ENCODE peak calls at places on chromosomes 3 and 15, in six cellular contexts. O is PC-3, F is lower lobe of right lung, U is pancreas, I is right atrium auricular region, V is GM23248. M is an unnamed sample. For H3K4me1, the result is how much of the 10 kb centered on the place peaks cover.

GRCh38 chr3:16101295-16102186 is 72.9 kb upstream of the GALNT15 start:
- DNase-seq in O (peak), F (no peak), U (no peak), I (no peak), V (peak), M (peak)

GRCh38 chr3:152729906-152730305 is 105.0 kb upstream of the P2RY1 start:
- DNase-seq in O (no peak), F (no peak), U (no peak), I (no peak), V (no peak), M (no peak)

GRCh38 chr15:41969851-41970431 is 2.4 kb downstream of the EHD4 start:
- DNase-seq in O (peak), F (no peak), U (no peak), I (no peak), V (no peak), M (no peak)

GRCh38 chr3:106829206-106829605 is 548.0 kb upstream of the CCDC54 start:
- DNase-seq in O (no peak), F (no peak), U (no peak), I (no peak), V (no peak), M (no peak)

GRCh38 chr15:75720787-75721461 is 8.3 kb upstream of the CSPG4 start:
- DNase-seq in O (peak), F (peak), U (peak), I (no peak), V (peak), M (peak)

GRCh38 chr3:182969853-182970252 is 10.5 kb downstream of the DCUN1D1 start:
- DNase-seq in O (no peak), F (no peak), U (no peak), I (no peak), V (no peak), M (no peak)

GRCh38 chr3:192130534-192131132 is 596.7 kb downstream of the FGF12 start:
- DNase-seq in O (peak), F (no peak), U (peak), I (peak), V (peak), M (peak)

GRCh38 chr3:161957467-161957866 is 460.9 kb downstream of the OTOL1 start:
- DNase-seq in O (peak), F (no peak), U (no peak), I (no peak), V (peak), M (peak)

GRCh38 chr3:53236112-53236841 is 19.5 kb downstream of the TKT start:
- DNase-seq in O (peak), F (peak), U (peak), I (peak), V (peak), M (peak)

GRCh38 chr3:185825639-185826481 is 1.0 kb upstream of the IGF2BP2 start:
- DNase-seq in O (peak), F (peak), U (peak), I (no peak), V (peak), M (peak)

GRCh38 chr15:85751731-85752421 is 42.8 kb downstream of the KLHL25 start:
- DNase-seq in O (no peak), F (no peak), U (peak), I (no peak), V (no peak), M (no peak)

GRCh38 chr3:136804164-136804563 is 14.8 kb upstream of the SLC35G2 start:
- DNase-seq in O (no peak), F (no peak), U (no peak), I (no peak), V (no peak), M (no peak)

GRCh38 chr15:48332642-48333034 is 1.4 kb downstream of the DUT start:
- DNase-seq in O (no peak), F (no peak), U (no peak), I (no peak), V (no peak), M (no peak)

GRCh38 chr3:66442254-66443249 is 58.3 kb downstream of the LRIG1 start:
- DNase-seq in O (peak), F (peak), U (peak), I (peak), V (peak), M (peak)

GRCh38 chr3:170267793-170268192 is 45.6 kb downstream of the PRKCI start:
- DNase-seq in O (no peak), F (no peak), U (no peak), I (no peak), V (no peak), M (no peak)

GRCh38 chr15:81749667-81750360 is 296.0 kb downstream of the MEX3B start:
- DNase-seq in O (no peak), F (no peak), U (no peak), I (no peak), V (no peak), M (no peak)

GRCh38 chr3:100402150-100402706 is 889 bp downstream of the LNP1 start:
- DNase-seq in O (peak), F (no peak), U (no peak), I (no peak), V (peak), M (peak)

GRCh38 chr3:136733317-136733833 is 18.8 kb downstream of the STAG1 start:
- DNase-seq in O (peak), F (no peak), U (no peak), I (no peak), V (peak), M (no peak)

GRCh38 chr15:75145027-75145841 is 56.4 kb upstream of the C15orf39 start:
- DNase-seq in O (peak), F (no peak), U (no peak), I (no peak), V (no peak), M (no peak)

GRCh38 chr15:31758126-31758525 is 272.2 kb upstream of the CHRNA7 start:
- DNase-seq in O (peak), F (peak), U (peak), I (peak), V (peak), M (peak)

GRCh38 chr15:80674245-80674614 is 20.9 kb upstream of the ABHD17C start:
- DNase-seq in O (no peak), F (no peak), U (no peak), I (no peak), V (peak), M (peak)

GRCh38 chr15:31442203-31443090 is 115.8 kb downstream of the KLF13 start:
- DNase-seq in O (peak), F (no peak), U (no peak), I (no peak), V (peak), M (peak)

GRCh38 chr15:78054518-78054917 is 23.0 kb downstream of the TBC1D2B start:
- DNase-seq in O (no peak), F (no peak), U (no peak), I (no peak), V (no peak), M (no peak)

GRCh38 chr3:73060302-73060723 is 1.1 kb upstream of the EBLN2 start:
- DNase-seq in O (no peak), F (no peak), U (no peak), I (no peak), V (peak), M (no peak)

GRCh38 chr3:79317551-79318518 is 450.0 kb downstream of the ROBO1 start:
- DNase-seq in O (no peak), F (no peak), U (no peak), I (no peak), V (no peak), M (no peak)

GRCh38 chr3:29280675-29281264 is at the start of gene RBMS3:
- DNase-seq in O (peak), F (peak), U (peak), I (peak), V (peak), M (peak)

GRCh38 chr3:81531256-81531655 is 230.2 kb downstream of the GBE1 start:
- DNase-seq in O (no peak), F (no peak), U (no peak), I (no peak), V (no peak), M (no peak)

GRCh38 chr15:73851679-73852078 is 21.7 kb upstream of the TBC1D21 start:
- DNase-seq in O (peak), F (no peak), U (no peak), I (no peak), V (peak), M (peak)

GRCh38 chr3:8205876-8206275 is 295.7 kb upstream of the LMCD1 start:
- DNase-seq in O (no peak), F (no peak), U (no peak), I (no peak), V (peak), M (no peak)

GRCh38 chr3:139281096-139281495 is 62.7 kb upstream of the MRPS22 start:
- DNase-seq in O (no peak), F (no peak), U (no peak), I (no peak), V (peak), M (peak)

GRCh38 chr15:70114226-70114625 is 16.5 kb upstream of the TLE3 start:
- DNase-seq in O (no peak), F (no peak), U (no peak), I (no peak), V (peak), M (no peak)

GRCh38 chr15:88487176-88487795 is 19.8 kb downstream of the MRPS11 start:
- DNase-seq in O (peak), F (no peak), U (no peak), I (no peak), V (peak), M (no peak)

DNA sequence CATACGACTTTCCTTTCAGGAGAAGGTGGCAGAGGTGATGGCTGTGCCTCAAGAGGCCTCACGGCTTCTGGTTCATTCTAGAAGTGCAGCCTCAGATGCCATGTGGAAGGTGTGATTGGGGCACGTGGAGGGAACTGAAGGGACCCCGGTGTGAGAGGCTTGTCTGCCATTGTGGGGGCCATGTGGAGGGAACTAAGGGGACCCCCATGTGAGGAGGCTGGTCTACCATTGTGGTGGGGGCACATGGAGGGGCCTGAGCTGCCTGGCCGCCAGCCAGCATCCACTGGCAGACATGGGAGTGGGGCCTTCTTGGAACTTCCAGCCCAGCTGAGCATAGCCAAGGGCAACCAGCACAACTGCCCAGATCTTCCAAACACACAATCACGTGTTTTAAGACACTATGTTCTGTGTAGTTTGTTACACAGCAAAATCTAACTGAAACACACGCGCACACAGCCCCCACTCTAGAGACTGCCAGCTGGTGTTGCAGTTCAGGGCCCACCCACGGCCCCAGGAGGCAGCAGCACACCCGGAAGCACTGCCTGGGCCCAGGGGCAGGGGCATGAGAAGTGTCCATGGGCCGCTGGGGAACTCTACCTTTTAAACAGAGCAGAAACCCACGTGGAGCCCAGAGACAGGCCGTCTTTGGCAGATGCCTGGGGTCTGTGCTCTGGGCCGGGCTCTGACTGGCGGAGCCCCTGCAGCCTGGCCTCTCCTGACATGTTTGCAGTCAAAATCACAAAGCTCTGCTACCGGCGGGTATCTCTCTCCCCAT is 66.8 kb downstream of the IQSEC1 start:
- DNase-seq in O (no peak), F (peak), U (no peak), I (no peak), V (no peak), M (no peak)
- H3K4me1 ChIP-seq in O (under half), F (half or more), U (under half), I (under half), V (under half), M (under half)

GRCh38 chr3:149339931-149340309 is 6.5 kb upstream of the TM4SF18 start:
- DNase-seq in O (peak), F (peak), U (peak), I (peak), V (peak), M (peak)

GRCh38 chr3:149332781-149333517 is 487 bp downstream of the TM4SF18 start:
- DNase-seq in O (no peak), F (no peak), U (no peak), I (no peak), V (no peak), M (no peak)

GRCh38 chr3:149333518-149333859 is at the start of gene TM4SF18:
- DNase-seq in O (no peak), F (no peak), U (no peak), I (no peak), V (no peak), M (no peak)

GRCh38 chr3:149340310-149340933 is 7.0 kb upstream of the TM4SF18 start:
- DNase-seq in O (peak), F (no peak), U (peak), I (no peak), V (peak), M (no peak)

GRCh38 chr3:149336925-149337324 is 3.5 kb upstream of the TM4SF18 start:
- DNase-seq in O (no peak), F (no peak), U (no peak), I (no peak), V (no peak), M (no peak)
- H3K27ac ChIP-seq in O (no peak), F (no peak), U (peak), I (peak), V (no peak), M (no peak)

GRCh38 chr15:66760968-66761722 is 59.1 kb downstream of the SMAD6 start:
- DNase-seq in O (no peak), F (peak), U (no peak), I (peak), V (peak), M (no peak)

GRCh38 chr15:66763186-66764066 is 61.4 kb downstream of the SMAD6 start:
- DNase-seq in O (peak), F (peak), U (peak), I (peak), V (peak), M (no peak)

GRCh38 chr15:66764067-66764428 is 62.0 kb downstream of the SMAD6 start:
- DNase-seq in O (no peak), F (no peak), U (no peak), I (no peak), V (no peak), M (no peak)

GRCh38 chr15:66760358-66760967 is 58.4 kb downstream of the SMAD6 start:
- DNase-seq in O (no peak), F (no peak), U (no peak), I (no peak), V (no peak), M (no peak)

GRCh38 chr15:66761723-66762595 is 59.9 kb downstream of the SMAD6 start:
- DNase-seq in O (peak), F (no peak), U (no peak), I (no peak), V (peak), M (no peak)
- H3K4me1 ChIP-seq in O (half or more), F (half or more), U (half or more), I (under half), V (half or more), M (under half)

DNA sequence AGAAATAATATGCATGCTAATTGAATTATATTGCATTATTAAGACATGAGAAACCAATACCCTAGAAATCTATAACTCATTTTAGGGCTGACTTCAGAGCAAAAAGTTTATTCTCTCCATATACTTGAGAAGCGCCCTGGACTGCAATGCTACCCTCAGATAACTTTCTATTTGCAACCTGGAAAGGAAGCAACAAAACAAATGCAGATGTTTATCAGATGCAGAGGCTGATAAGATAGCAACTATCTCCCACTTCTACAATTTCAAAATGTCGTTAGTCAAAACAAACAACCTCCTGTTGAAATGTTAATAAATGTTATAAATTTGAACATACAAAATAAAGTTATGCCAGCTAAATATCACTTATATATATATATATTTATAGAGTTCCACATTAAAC is 34.8 kb downstream of the HES1 start:
- DNase-seq in O (no peak), F (no peak), U (no peak), I (no peak), V (no peak), M (no peak)
- H3K27ac ChIP-seq in O (no peak), F (no peak), U (no peak), I (no peak), V (no peak), M (no peak)

GRCh38 chr15:60889006-60889405 is 340.1 kb downstream of the RORA start:
- DNase-seq in O (no peak), F (no peak), U (no peak), I (no peak), V (no peak), M (no peak)

GRCh38 chr15:60886680-60887079 is 342.4 kb downstream of the RORA start:
- DNase-seq in O (no peak), F (no peak), U (no peak), I (no peak), V (no peak), M (no peak)

GRCh38 chr15:60889506-60889905 is 339.6 kb downstream of the RORA start:
- DNase-seq in O (no peak), F (no peak), U (no peak), I (no peak), V (no peak), M (no peak)

GRCh38 chr15:60883691-60884319 is 345.3 kb downstream of the RORA start:
- DNase-seq in O (no peak), F (no peak), U (no peak), I (no peak), V (no peak), M (no peak)
- H3K4me1 ChIP-seq in O (under half), F (under half), U (under half), I (under half), V (under half), M (under half)

GRCh38 chr3:42068303-42069088 is 22.7 kb upstream of the TRAK1 start:
- DNase-seq in O (no peak), F (no peak), U (no peak), I (no peak), V (peak), M (no peak)
- H3K27ac ChIP-seq in O (no peak), F (peak), U (peak), I (peak), V (peak), M (no peak)

GRCh38 chr15:28888302-28888894 is 2.6 kb downstream of the APBA2 start:
- DNase-seq in O (no peak), F (peak), U (no peak), I (no peak), V (no peak), M (no peak)

GRCh38 chr15:28886431-28887343 is 913 bp downstream of the APBA2 start:
- DNase-seq in O (no peak), F (peak), U (no peak), I (no peak), V (no peak), M (no peak)

GRCh38 chr15:28888900-28889299 is 3.1 kb downstream of the APBA2 start:
- DNase-seq in O (no peak), F (peak), U (no peak), I (no peak), V (no peak), M (no peak)

GRCh38 chr15:28885630-28886430 is at the start of gene APBA2:
- DNase-seq in O (peak), F (no peak), U (peak), I (no peak), V (peak), M (no peak)

GRCh38 chr15:28887344-28888174 is 1.8 kb downstream of the APBA2 start:
- DNase-seq in O (peak), F (peak), U (no peak), I (no peak), V (no peak), M (no peak)
- H3K4me1 ChIP-seq in O (under half), F (under half), U (under half), I (under half), V (under half), M (under half)

GRCh38 chr3:126994661-126995161 is 11.8 kb downstream of the PLXNA1 start:
- DNase-seq in O (no peak), F (no peak), U (no peak), I (no peak), V (no peak), M (no peak)

GRCh38 chr3:126992216-126992615 is 9.3 kb downstream of the PLXNA1 start:
- DNase-seq in O (no peak), F (no peak), U (no peak), I (no peak), V (no peak), M (no peak)

GRCh38 chr3:126992776-126993175 is 9.9 kb downstream of the PLXNA1 start:
- DNase-seq in O (no peak), F (no peak), U (no peak), I (no peak), V (no peak), M (no peak)

GRCh38 chr3:126991366-126992200 is 8.7 kb downstream of the PLXNA1 start:
- DNase-seq in O (no peak), F (no peak), U (no peak), I (no peak), V (no peak), M (no peak)

GRCh38 chr3:126993436-126993835 is 10.5 kb downstream of the PLXNA1 start:
- DNase-seq in O (no peak), F (no peak), U (no peak), I (no peak), V (no peak), M (no peak)
- H3K27ac ChIP-seq in O (no peak), F (no peak), U (no peak), I (no peak), V (no peak), M (no peak)

GRCh38 chr3:194936091-194936490 is 250.4 kb downstream of the FAM43A start:
- DNase-seq in O (no peak), F (no peak), U (no peak), I (no peak), V (no peak), M (no peak)

GRCh38 chr3:194937751-194938358 is 252.2 kb downstream of the FAM43A start:
- DNase-seq in O (no peak), F (no peak), U (no peak), I (peak), V (no peak), M (peak)

GRCh38 chr3:194938845-194939531 is 253.3 kb downstream of the FAM43A start:
- DNase-seq in O (no peak), F (no peak), U (no peak), I (peak), V (no peak), M (no peak)

GRCh38 chr3:194936659-194937058 is 251.0 kb downstream of the FAM43A start:
- DNase-seq in O (no peak), F (no peak), U (no peak), I (peak), V (no peak), M (no peak)

GRCh38 chr3:194937144-194937543 is 251.5 kb downstream of the FAM43A start:
- DNase-seq in O (no peak), F (no peak), U (no peak), I (peak), V (no peak), M (no peak)
- H3K4me1 ChIP-seq in O (under half), F (under half), U (under half), I (under half), V (under half), M (under half)

M was measured in foreskin keratinocyte.